ENCODE peak calls at places on chromosomes 13 and 19, in four cellular contexts. F, K, S and Q are unnamed samples.

GRCh38 chr13:62678039-62678438 is 1262.4 kb upstream of the PCDH20 start:
- DNase-seq in S (no peak), F (no peak), K (no peak), Q (no peak)

GRCh38 chr19:17259118-17259780 is 5.3 kb downstream of the USHBP1 start:
- DNase-seq in K (no peak), S (no peak), F (no peak), Q (no peak)

GRCh38 chr13:100721885-100722512 is 47.4 kb upstream of the TMTC4 start:
- DNase-seq in S (no peak), K (peak; percentile 54), F (no peak), Q (peak; percentile 50)

GRCh38 chr19:4749870-4750269 is 26.2 kb upstream of the DPP9 start:
- DNase-seq in F (no peak), K (no peak), S (no peak), Q (no peak)

GRCh38 chr13:25977671-25978070 is 74.1 kb downstream of the SHISA2 start:
- DNase-seq in F (no peak), S (no peak), K (no peak), Q (no peak)

GRCh38 chr19:47813304-47813994 is 8.3 kb upstream of the CRX start:
- DNase-seq in K (peak; percentile 91), F (peak; percentile 78), S (no peak), Q (peak; percentile 58)

GRCh38 chr19:31306006-31306753 is 43.1 kb downstream of the TSHZ3 start:
- DNase-seq in F (no peak), S (no peak), K (no peak), Q (no peak)

GRCh38 chr13:51590966-51591627 is 6.8 kb downstream of the WDFY2 start:
- DNase-seq in F (no peak), S (no peak), K (peak; percentile 81), Q (peak; percentile 63)

GRCh38 chr13:110116072-110116487 is 190.9 kb downstream of the COL4A1 start:
- DNase-seq in K (peak; percentile 67), F (no peak), S (no peak), Q (peak; percentile 4)

GRCh38 chr13:85148009-85148408 is 651.2 kb downstream of the SLITRK6 start:
- DNase-seq in K (no peak), F (no peak), S (no peak), Q (peak; percentile 1)

GRCh38 chr13:30196025-30196424 is 111.3 kb downstream of the KATNAL1 start:
- DNase-seq in S (no peak), F (peak; percentile 5), K (no peak), Q (no peak)

DNA sequence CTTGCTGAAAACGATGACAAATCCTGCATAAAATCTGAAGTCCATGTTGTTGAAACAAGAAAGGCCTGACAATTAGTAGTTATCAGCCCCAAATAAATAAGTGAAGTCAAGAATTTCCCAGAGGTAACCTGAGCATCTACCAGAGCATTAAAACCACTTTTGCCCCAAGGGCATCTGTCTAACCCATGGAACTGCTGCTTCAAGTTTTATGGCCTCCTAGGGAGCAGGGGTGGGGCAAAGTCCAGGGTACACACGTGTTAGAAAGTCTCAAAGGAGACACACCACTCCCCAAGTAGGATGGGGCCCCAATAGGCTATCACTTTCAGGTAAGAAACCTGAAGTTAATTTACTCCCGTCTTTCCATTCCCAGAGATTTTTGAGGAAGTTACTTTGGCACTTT is 81.1 kb downstream of the CACNA1A start:
- DNase-seq in F (no peak), S (no peak), K (no peak), Q (no peak)
- TF ChIP-seq CREB1 in F (no peak), S (no peak), K (no peak), Q (no peak)

GRCh38 chr19:38452430-38453366 is 19.2 kb downstream of the RYR1 start:
- DNase-seq in S (no peak), F (peak; percentile 96), K (peak; percentile 99), Q (no peak)
- H3K4me2 ChIP-seq in S (no peak overlapping the region), F (no peak overlapping the region), K (peak overlapping the region; percentile 73), Q (no peak overlapping the region)

DNA sequence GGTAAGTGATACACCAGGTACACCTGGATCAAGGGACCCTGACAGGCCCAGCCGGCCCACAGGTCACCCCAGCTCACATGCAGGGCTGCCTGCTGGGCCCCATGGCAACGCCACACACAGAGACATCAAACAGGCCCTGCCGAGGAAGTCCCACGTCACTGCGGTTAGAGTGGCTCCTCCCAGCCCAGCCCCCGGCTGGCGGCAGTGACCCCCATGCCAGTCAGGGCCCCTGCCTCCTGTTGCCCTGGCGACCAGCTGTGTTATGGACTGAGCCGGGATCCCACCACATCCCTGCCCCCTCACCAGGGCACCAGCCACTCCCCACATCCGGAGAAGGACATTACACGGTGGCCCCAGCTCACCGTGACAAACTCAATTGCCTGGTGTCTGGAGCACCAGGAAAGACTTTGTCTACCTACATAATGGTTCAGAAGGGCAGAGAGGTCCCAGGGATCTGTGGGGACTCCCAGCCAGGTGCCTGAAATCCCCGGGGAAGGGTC is 30.4 kb upstream of the NANOS3 start:
- DNase-seq in F (no peak), K (peak; percentile 90), S (peak; percentile 85), Q (peak; percentile 95)
- TF ChIP-seq SP1 in F (peak; percentile 7), K (peak; percentile 47), S (peak; percentile 90), Q (no peak)

GRCh38 chr13:27053902-27054595 is 117.6 kb downstream of the USP12 start:
- DNase-seq in K (no peak), S (no peak), F (no peak), Q (no peak)
- TF ChIP-seq CREB1 in K (no peak), S (no peak), F (no peak), Q (no peak)

DNA sequence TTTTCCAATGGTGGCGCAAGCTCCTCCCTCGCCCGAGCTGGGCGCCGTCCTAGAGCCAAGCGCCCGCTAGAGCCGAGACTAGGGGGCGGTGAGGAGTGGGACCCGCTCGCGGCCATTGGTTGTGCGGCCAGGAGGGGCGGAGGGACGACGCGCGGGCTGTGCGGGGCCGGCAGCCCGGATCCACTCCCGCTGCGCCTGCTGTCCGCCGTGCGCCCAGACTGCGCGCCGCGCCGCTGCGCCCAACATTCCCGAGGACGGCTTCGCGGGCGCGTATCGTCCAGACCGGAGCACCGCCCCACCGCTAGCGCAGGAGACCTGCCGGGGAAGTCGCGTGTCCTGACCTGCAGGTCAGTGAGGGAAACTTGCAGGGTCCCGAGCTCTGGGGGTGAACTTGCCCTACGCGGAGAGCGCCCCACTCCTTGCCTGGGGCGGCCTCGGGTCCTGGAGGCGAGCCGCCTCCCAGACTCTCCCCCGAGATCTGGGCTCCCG is at the start of gene SERTM1:
- DNase-seq in K (no peak), F (peak; percentile 27), S (no peak), Q (no peak)
- H3K4me2 ChIP-seq in K (no peak within 1 kb of the TSS), F (peak within 1 kb of the TSS; percentile 98), S (no peak within 1 kb of the TSS), Q (no peak within 1 kb of the TSS)

GRCh38 chr13:39245688-39246087 is 207.4 kb downstream of the NHLRC3 start:
- DNase-seq in F (no peak), S (no peak), K (no peak), Q (no peak)
- TF ChIP-seq SP1 in F (no peak), S (no peak), K (no peak), Q (no peak)

GRCh38 chr19:810077-810855 is 11.5 kb downstream of the PLPPR3 start:
- DNase-seq in K (no peak), F (no peak), S (no peak), Q (no peak)
- TF ChIP-seq CREB1 in K (no peak), F (no peak), S (no peak), Q (no peak)

DNA sequence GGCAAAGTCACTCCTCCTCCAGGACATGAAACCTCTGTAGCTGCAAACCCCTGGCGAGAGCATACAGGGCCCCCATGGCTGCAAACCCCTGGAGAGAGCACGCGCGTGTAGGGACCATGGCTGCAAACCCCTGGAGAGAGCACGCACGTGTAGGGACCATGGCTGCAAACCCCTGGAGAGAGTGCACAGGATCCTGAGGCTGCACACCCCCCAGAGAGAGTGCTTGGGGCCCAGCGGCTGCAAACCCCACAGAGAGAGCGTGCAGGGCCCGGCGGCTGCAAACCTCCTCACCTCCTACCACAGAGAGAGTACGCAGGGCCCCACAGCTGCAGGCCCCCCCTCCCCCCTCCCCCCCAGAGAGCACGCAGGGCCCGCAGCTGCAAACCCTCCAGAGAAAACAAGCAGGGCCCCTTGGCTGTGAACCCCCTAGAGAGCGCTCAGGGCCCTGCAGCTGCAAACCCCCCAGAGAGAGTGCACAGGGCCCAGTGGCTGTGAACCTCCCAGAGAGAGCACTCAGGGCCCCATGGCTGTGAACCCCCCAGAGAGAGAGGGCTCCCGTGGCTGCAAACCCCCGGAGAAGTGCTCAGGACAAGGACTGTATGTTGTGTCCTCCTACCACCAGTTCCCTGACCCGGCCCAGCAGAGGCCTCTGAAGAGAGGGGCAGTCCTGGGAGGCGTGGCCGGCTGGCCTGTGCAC is 7.3 kb downstream of the ADPRHL1 start:
- DNase-seq in F (no peak), K (no peak), S (no peak), Q (no peak)
- H3K4me2 ChIP-seq in F (no peak overlapping the region), K (no peak overlapping the region), S (peak overlapping the region; percentile 67), Q (peak overlapping the region; percentile 23)